ENCODE peak calls at places on chromosomes 3 and 15, in seven cellular contexts. N is omental fat pad; I is left ventricle myocardium superior; M is stimulated activated naive B cell treated with anti-CD40 and anti-IgM and Interleukin-4, amounts not matched to agents 10 μg/mL and 1 μg/mL and 100 μg/mL, for 72 hours; F is T-cell; L is esophagus mucosa; G is CD4-positive, alpha-beta T cell. E is an unnamed sample.

GRCh38 chr15:30956216-30956803 is 35.1 kb downstream of the MTMR10 start:
- ATAC-seq in N (no peak), I (no peak), M (no peak), F (no peak), L (no peak), G (no peak), E (no peak)

GRCh38 chr3:179113903-179114302 is 34.3 kb upstream of the PIK3CA start:
- ATAC-seq in N (no peak), I (no peak), M (no peak), F (no peak), L (no peak), G (no peak), E (no peak)

GRCh38 chr15:67520276-67520975 is 505 bp upstream of the C15orf61 start:
- ATAC-seq in N (peak; percentile 29), I (no peak), M (peak; percentile 6), F (peak; percentile 17), L (no peak), G (no peak), E (peak; percentile 22)

GRCh38 chr3:187714404-187714979 is 12.1 kb upstream of the RTP2 start:
- ATAC-seq in N (peak; percentile 82), I (peak; percentile 92), M (peak; percentile 96), F (peak; percentile 81), L (peak; percentile 96), G (peak; percentile 90), E (peak; percentile 87)

GRCh38 chr15:74866090-74866489 is 7.1 kb downstream of the SCAMP2 start:
- ATAC-seq in N (peak; percentile 45), I (no peak), M (no peak), F (no peak), L (peak; percentile 66), G (no peak), E (no peak)

GRCh38 chr3:187982149-187982548 is 171.8 kb upstream of the LPP start:
- ATAC-seq in N (no peak), I (no peak), M (peak; percentile 45), F (no peak), L (no peak), G (no peak), E (no peak)

GRCh38 chr3:54360320-54360719 is 238.0 kb downstream of the CACNA2D3 start:
- ATAC-seq in N (no peak), I (peak; percentile 2), M (no peak), F (no peak), L (no peak), G (no peak), E (no peak)

GRCh38 chr15:69782809-69783208 is 314.9 kb downstream of the TLE3 start:
- ATAC-seq in N (no peak), I (peak; percentile 51), M (no peak), F (peak; percentile 77), L (no peak), G (peak; percentile 97), E (no peak)

GRCh38 chr3:19331931-19332330 is 183.6 kb downstream of the KCNH8 start:
- ATAC-seq in N (no peak), I (no peak), M (peak; percentile 42), F (no peak), L (no peak), G (no peak), E (no peak)

GRCh38 chr3:69309810-69310209 is 76.1 kb downstream of the FRMD4B start:
- ATAC-seq in N (no peak), I (peak; percentile 8), M (no peak), F (no peak), L (peak; percentile 76), G (no peak), E (no peak)

GRCh38 chr15:76065267-76065666 is 5.5 kb downstream of the TMEM266 start:
- ATAC-seq in N (no peak), I (no peak), M (no peak), F (peak; percentile 92), L (no peak), G (peak; percentile 55), E (no peak)

GRCh38 chr3:45480871-45481270 is 92.5 kb downstream of the LARS2 start:
- ATAC-seq in N (no peak), I (no peak), M (no peak), F (no peak), L (no peak), G (no peak), E (no peak)

GRCh38 chr3:189914799-189915198 is 205.9 kb downstream of the P3H2 start:
- ATAC-seq in N (peak; percentile 97), I (peak; percentile 24), M (no peak), F (no peak), L (peak; percentile 91), G (no peak), E (no peak)

GRCh38 chr3:195802261-195802701 is 9.4 kb downstream of the MUC4 start:
- ATAC-seq in N (no peak), I (no peak), M (no peak), F (peak; percentile 76), L (no peak), G (peak; percentile 61), E (no peak)

GRCh38 chr3:45986303-45986982 is 9.2 kb downstream of the FYCO1 start:
- ATAC-seq in N (no peak), I (peak; percentile 78), M (no peak), F (no peak), L (peak; percentile 57), G (no peak), E (peak; percentile 50)

GRCh38 chr3:182814419-182815160 is 21.3 kb downstream of the ATP11B start:
- ATAC-seq in N (no peak), I (no peak), M (no peak), F (no peak), L (no peak), G (no peak), E (no peak)

GRCh38 chr3:25957026-25957425 is 167.1 kb downstream of the OXSM start:
- ATAC-seq in N (no peak), I (peak; percentile 99), M (no peak), F (no peak), L (no peak), G (no peak), E (no peak)

GRCh38 chr3:54720604-54721003 is 207.3 kb downstream of the LRTM1 start:
- ATAC-seq in N (no peak), I (no peak), M (no peak), F (no peak), L (no peak), G (no peak), E (no peak)

GRCh38 chr15:38699633-38700230 is 135.1 kb upstream of the RASGRP1 start:
- ATAC-seq in N (no peak), I (no peak), M (peak; percentile 84), F (peak; percentile 55), L (peak; percentile 61), G (peak; percentile 59), E (no peak)

GRCh38 chr15:57251941-57252340 is 124.4 kb upstream of the CGNL1 start:
- ATAC-seq in N (peak; percentile 64), I (no peak), M (no peak), F (no peak), L (no peak), G (no peak), E (no peak)

GRCh38 chr15:67167131-67167530 is 87.3 kb downstream of the AAGAB start:
- ATAC-seq in N (no peak), I (no peak), M (no peak), F (no peak), L (peak; percentile 18), G (no peak), E (no peak)

GRCh38 chr3:140953028-140953960 is 11.7 kb downstream of the SLC25A36 start:
- ATAC-seq in N (no peak), I (no peak), M (no peak), F (no peak), L (no peak), G (no peak), E (no peak)

GRCh38 chr15:77031376-77032050 is 36.6 kb downstream of the PSTPIP1 start:
- ATAC-seq in N (no peak), I (no peak), M (peak; percentile 89), F (peak; percentile 40), L (no peak), G (peak; percentile 54), E (no peak)

GRCh38 chr3:30682434-30683155 is 76.2 kb downstream of the TGFBR2 start:
- ATAC-seq in N (no peak), I (no peak), M (peak; percentile 92), F (no peak), L (no peak), G (no peak), E (no peak)

GRCh38 chr3:167750273-167750971 is 14.9 kb downstream of the SERPINI1 start:
- ATAC-seq in N (no peak), I (peak; percentile 84), M (peak; percentile 99), F (peak; percentile 42), L (peak; percentile 46), G (peak; percentile 72), E (no peak)

GRCh38 chr15:99961011-99961441 is 227.8 kb upstream of the LYSMD4 start:
- ATAC-seq in N (peak; percentile 66), I (peak; percentile 81), M (no peak), F (no peak), L (peak; percentile 47), G (no peak), E (no peak)

GRCh38 chr15:91921821-91922198 is 68.3 kb downstream of the SLCO3A1 start:
- ATAC-seq in N (no peak), I (no peak), M (no peak), F (no peak), L (no peak), G (no peak), E (peak; percentile 23)

GRCh38 chr3:182962162-182962561 is 18.2 kb downstream of the DCUN1D1 start:
- ATAC-seq in N (peak; percentile 80), I (peak; percentile 92), M (no peak), F (no peak), L (no peak), G (no peak), E (peak; percentile 87)

GRCh38 chr3:160755776-160756304 is at the start of gene PPM1L:
- ATAC-seq in N (peak; percentile 65), I (peak; percentile 59), M (peak; percentile 53), F (peak; percentile 54), L (peak; percentile 43), G (peak; percentile 35), E (peak; percentile 34)

GRCh38 chr15:42282926-42283325 is 9.7 kb upstream of the TMEM87A start:
- ATAC-seq in N (no peak), I (no peak), M (no peak), F (no peak), L (no peak), G (no peak), E (no peak)

GRCh38 chr15:98226578-98226977 is 266.1 kb downstream of the ARRDC4 start:
- ATAC-seq in N (no peak), I (no peak), M (no peak), F (no peak), L (peak; percentile 45), G (no peak), E (no peak)

GRCh38 chr3:52771334-52771681 is 568 bp upstream of the NEK4 start:
- ATAC-seq in N (peak; percentile 22), I (peak; percentile 12), M (peak; percentile 23), F (peak; percentile 17), L (no peak), G (peak; percentile 14), E (no peak)

GRCh38 chr15:75929799-75930565 is 26.3 kb downstream of the FBXO22 start:
- ATAC-seq in N (no peak), I (no peak), M (no peak), F (peak; percentile 32), L (peak; percentile 59), G (no peak), E (no peak)

GRCh38 chr15:65212097-65212496 is 824 bp upstream of the CILP start:
- ATAC-seq in N (no peak), I (no peak), M (peak; percentile 78), F (peak; percentile 44), L (no peak), G (peak; percentile 54), E (no peak)

GRCh38 chr15:45162771-45163507 is 24.8 kb downstream of the SHF start:
- ATAC-seq in N (peak; percentile 69), I (peak; percentile 65), M (peak; percentile 41), F (no peak), L (peak; percentile 84), G (no peak), E (peak; percentile 61)

E was measured in gastroesophageal sphincter.